ENCODE peak calls at places on chromosome 17, in seven cellular contexts. One of them, this sample, is unnamed.

GRCh38 chr17:31838641-31839225 is 20.3 kb downstream of the COPRS start:
- DNase-seq in H1: no peak
- DNase-seq in HCT116: no peak
- DNase-seq in GM12878: no peak
- DNase-seq in SK-N-SH: no peak
- DNase-seq in HepG2: no peak
- DNase-seq in K562: no peak
- DNase-seq in this sample: no peak

GRCh38 chr17:31571124-31571892 is 179.8 kb downstream of the RAB11FIP4 start:
- DNase-seq in H1: no peak
- DNase-seq in HCT116: no peak
- DNase-seq in GM12878: no peak
- DNase-seq in SK-N-SH: no peak
- DNase-seq in HepG2: no peak
- DNase-seq in K562: no peak
- DNase-seq in this sample: no peak

GRCh38 chr17:48179071-48179945 is 71.7 kb downstream of the SNX11 start:
- DNase-seq in H1: no peak
- DNase-seq in HCT116: no peak
- DNase-seq in GM12878: no peak
- DNase-seq in SK-N-SH: no peak
- DNase-seq in HepG2: no peak
- DNase-seq in K562: no peak
- DNase-seq in this sample: no peak

GRCh38 chr17:71801301-71801700 is 319.5 kb upstream of the SOX9 start:
- DNase-seq in H1: no peak
- DNase-seq in HCT116: no peak
- DNase-seq in GM12878: no peak
- DNase-seq in SK-N-SH: no peak
- DNase-seq in HepG2: no peak
- DNase-seq in K562: no peak
- DNase-seq in this sample: no peak

GRCh38 chr17:49993423-49994037 is 1.5 kb downstream of the DLX3 start:
- DNase-seq in H1: no peak
- DNase-seq in HCT116: no peak
- DNase-seq in GM12878: no peak
- DNase-seq in SK-N-SH: peak; percentile 71
- DNase-seq in HepG2: no peak
- DNase-seq in K562: no peak
- DNase-seq in this sample: no peak

GRCh38 chr17:57574040-57574513 is 171.0 kb downstream of the CCDC182 start:
- DNase-seq in H1: no peak
- DNase-seq in HCT116: no peak
- DNase-seq in GM12878: no peak
- DNase-seq in SK-N-SH: no peak
- DNase-seq in HepG2: no peak
- DNase-seq in K562: no peak
- DNase-seq in this sample: no peak

GRCh38 chr17:77887464-77888241 is 70.8 kb upstream of the TNRC6C start:
- DNase-seq in H1: no peak
- DNase-seq in HCT116: no peak
- DNase-seq in GM12878: no peak
- DNase-seq in SK-N-SH: no peak
- DNase-seq in HepG2: peak; percentile 35
- DNase-seq in K562: peak; percentile 39
- DNase-seq in this sample: no peak

GRCh38 chr17:36951390-36951789 is 2.6 kb downstream of the AATF start:
- DNase-seq in H1: no peak
- DNase-seq in HCT116: no peak
- DNase-seq in GM12878: no peak
- DNase-seq in SK-N-SH: no peak
- DNase-seq in HepG2: no peak
- DNase-seq in K562: no peak
- DNase-seq in this sample: no peak

DNA sequence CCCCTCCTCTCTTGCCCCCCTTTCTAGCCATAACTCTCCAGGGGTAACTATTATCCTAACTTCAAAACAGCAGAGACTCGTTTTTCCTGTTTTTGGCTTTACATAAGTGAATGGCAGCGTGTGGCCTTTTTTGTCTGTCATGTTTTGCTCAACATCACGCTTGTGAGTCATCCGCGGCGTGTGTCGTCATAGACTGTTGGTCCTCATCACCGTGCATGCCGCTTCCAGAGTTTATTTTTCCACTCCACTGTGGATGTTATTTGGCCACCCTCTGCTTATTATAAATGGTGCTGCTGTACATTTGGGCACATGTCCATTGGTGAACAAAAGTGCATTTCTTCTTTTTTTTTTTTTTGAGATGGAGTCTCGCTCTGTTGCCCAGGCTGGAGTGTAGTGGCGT is 52.5 kb downstream of the ERN1 start:
- DNase-seq in H1: no peak
- DNase-seq in HCT116: no peak
- DNase-seq in GM12878: no peak
- DNase-seq in SK-N-SH: no peak
- DNase-seq in HepG2: no peak
- DNase-seq in K562: no peak
- DNase-seq in this sample: no peak
- TF ChIP-seq SIN3A in H1: no peak
- TF ChIP-seq SIN3A in HCT116: no peak
- TF ChIP-seq SIN3A in GM12878: no peak
- TF ChIP-seq SIN3A in SK-N-SH: no peak
- TF ChIP-seq SIN3A in HepG2: no peak
- TF ChIP-seq SIN3A in K562: no peak
- TF ChIP-seq SIN3A in this sample: no peak

GRCh38 chr17:5122586-5123342 is 6.9 kb downstream of the USP6 start:
- DNase-seq in H1: no peak
- DNase-seq in HCT116: no peak
- DNase-seq in GM12878: no peak
- DNase-seq in SK-N-SH: peak; percentile 67
- DNase-seq in HepG2: no peak
- DNase-seq in K562: no peak
- DNase-seq in this sample: no peak

GRCh38 chr17:5123343-5124124 is 7.7 kb downstream of the USP6 start:
- DNase-seq in H1: no peak
- DNase-seq in HCT116: no peak
- DNase-seq in GM12878: no peak
- DNase-seq in SK-N-SH: no peak
- DNase-seq in HepG2: no peak
- DNase-seq in K562: no peak
- DNase-seq in this sample: no peak

GRCh38 chr17:5120036-5120435 is 4.2 kb downstream of the USP6 start:
- DNase-seq in H1: no peak
- DNase-seq in HCT116: no peak
- DNase-seq in GM12878: no peak
- DNase-seq in SK-N-SH: no peak
- DNase-seq in HepG2: no peak
- DNase-seq in K562: no peak
- DNase-seq in this sample: no peak

GRCh38 chr17:5118219-5118618 is 2.4 kb downstream of the USP6 start:
- DNase-seq in H1: no peak
- DNase-seq in HCT116: no peak
- DNase-seq in GM12878: no peak
- DNase-seq in SK-N-SH: no peak
- DNase-seq in HepG2: no peak
- DNase-seq in K562: no peak
- DNase-seq in this sample: no peak

DNA sequence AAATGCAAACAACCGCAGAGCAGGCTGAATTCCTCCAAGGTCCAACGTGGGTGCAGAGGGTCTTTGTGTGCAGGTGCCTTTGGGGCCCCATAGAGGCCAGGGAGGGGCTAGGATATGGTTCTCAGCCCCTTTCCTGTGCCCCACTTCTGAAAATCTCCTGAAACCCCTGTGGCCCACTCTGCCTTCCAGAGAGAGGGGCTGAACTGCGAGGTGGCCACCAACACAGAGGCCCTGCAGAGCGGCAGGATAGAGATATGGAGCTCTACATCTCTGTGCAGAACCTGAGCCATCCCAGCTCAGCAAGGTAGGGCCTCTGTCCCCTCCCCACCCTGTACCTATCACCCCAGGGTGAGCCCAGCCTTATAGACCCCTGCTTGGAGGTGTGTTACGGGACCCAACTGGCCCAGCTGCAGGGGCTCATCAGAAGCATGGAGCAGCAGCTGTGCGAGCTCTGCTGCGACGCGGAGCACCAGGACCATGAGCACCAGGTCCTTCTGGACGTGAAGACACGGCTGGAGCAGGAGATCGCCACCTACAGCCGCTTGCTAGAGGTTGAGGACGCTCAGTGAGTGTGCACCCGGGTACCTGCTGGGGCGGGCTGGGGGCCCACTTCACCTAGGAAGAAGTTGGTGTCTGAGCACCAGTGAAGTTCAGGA is 5.5 kb downstream of the USP6 start:
- DNase-seq in H1: no peak
- DNase-seq in HCT116: no peak
- DNase-seq in GM12878: no peak
- DNase-seq in SK-N-SH: no peak
- DNase-seq in HepG2: no peak
- DNase-seq in K562: no peak
- DNase-seq in this sample: no peak
- TF ChIP-seq SIN3A in H1: no peak
- TF ChIP-seq SIN3A in HCT116: no peak
- TF ChIP-seq SIN3A in GM12878: no peak
- TF ChIP-seq SIN3A in SK-N-SH: no peak
- TF ChIP-seq SIN3A in HepG2: no peak
- TF ChIP-seq SIN3A in K562: no peak
- TF ChIP-seq SIN3A in this sample: no peak

DNA sequence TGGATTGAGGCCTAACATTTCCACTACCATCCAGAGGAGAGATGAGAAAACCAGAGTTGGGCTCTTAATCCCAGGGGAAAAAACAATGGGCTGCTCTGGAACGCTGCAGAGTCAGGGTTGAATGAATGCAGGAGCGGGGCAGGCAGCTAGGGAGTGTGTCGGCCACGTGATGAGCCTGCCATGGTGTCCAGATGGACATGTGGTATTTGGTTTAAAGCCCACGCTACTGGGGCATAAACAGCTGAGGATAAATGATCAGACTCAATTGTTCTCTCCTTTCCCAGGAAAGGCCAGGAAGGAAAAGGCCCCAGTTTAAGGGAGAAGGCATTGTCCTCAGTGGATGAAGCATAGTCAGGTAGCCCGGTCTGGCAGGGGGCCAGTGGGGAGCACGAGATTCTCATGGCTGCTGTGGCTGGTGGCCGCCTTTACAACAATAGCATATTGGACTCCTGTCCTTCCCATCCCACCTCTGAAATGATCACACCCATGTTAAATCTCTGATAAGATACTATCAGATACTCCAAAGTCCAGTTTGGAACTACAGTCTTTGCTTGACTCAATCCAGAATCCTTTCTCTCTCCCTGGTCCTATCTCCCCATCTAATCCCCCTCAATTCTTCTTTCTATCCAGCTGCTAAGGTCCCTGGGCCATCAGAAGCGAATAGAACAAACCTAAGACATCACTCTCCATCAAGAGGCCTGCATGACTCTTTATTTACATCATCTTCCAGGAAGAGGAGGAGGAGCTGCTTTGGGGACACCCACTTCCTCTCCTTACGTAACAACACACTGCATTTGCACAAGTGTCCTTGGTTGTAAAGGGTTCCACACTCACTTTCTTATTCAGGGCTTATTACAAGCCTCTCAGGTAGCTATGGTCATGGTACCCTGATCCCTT is 20.4 kb downstream of the CA4 start:
- DNase-seq in H1: no peak
- DNase-seq in HCT116: no peak
- DNase-seq in GM12878: no peak
- DNase-seq in SK-N-SH: no peak
- DNase-seq in HepG2: peak; percentile 35
- DNase-seq in K562: peak; percentile 7
- DNase-seq in this sample: no peak
- TF ChIP-seq SIN3A in H1: no peak
- TF ChIP-seq SIN3A in HCT116: no peak
- TF ChIP-seq SIN3A in GM12878: no peak
- TF ChIP-seq SIN3A in SK-N-SH: no peak
- TF ChIP-seq SIN3A in HepG2: no peak
- TF ChIP-seq SIN3A in K562: no peak
- TF ChIP-seq SIN3A in this sample: no peak

DNA sequence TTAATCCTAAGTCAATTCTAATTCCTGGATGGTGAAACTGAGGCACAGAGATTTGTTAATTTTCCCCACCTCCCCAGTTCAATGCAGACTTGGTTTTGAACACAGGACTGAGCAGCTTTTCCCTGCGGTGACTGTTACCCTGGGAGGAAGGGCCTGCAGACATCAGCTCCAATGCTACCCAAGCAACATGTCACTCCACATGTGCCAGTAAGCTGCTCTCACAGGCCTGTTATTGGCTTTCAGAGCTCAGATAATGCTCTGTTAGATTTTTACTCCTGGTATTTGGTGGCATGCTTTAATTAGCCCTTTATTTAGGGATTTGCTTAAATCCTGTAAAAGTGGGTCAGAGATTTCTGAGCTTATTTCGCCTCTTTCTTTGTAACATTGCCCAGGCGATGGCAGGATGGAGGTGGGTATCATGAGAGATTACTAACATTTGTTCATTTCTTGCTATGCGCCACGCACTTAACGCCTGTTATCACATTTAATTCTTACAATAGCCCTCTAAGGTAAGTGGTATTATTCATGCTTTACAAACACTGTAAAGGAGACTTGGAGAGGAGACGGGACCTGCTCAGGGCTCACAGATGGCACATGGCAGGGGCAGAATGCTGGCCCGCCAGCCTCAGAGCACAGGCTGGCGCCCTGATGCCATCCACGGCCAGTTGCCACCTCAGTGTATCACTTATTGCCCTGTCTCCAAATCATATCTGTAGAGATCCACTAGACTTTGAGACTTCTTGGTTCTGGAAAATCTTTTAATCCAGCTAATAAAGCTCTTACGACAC is 84.0 kb upstream of the CACNG5 start:
- DNase-seq in H1: no peak
- DNase-seq in HCT116: no peak
- DNase-seq in GM12878: no peak
- DNase-seq in SK-N-SH: no peak
- DNase-seq in HepG2: no peak
- DNase-seq in K562: no peak
- DNase-seq in this sample: no peak
- TF ChIP-seq SIN3A in H1: no peak
- TF ChIP-seq SIN3A in HCT116: no peak
- TF ChIP-seq SIN3A in GM12878: no peak
- TF ChIP-seq SIN3A in SK-N-SH: no peak
- TF ChIP-seq SIN3A in HepG2: no peak
- TF ChIP-seq SIN3A in K562: no peak
- TF ChIP-seq SIN3A in this sample: no peak

DNA sequence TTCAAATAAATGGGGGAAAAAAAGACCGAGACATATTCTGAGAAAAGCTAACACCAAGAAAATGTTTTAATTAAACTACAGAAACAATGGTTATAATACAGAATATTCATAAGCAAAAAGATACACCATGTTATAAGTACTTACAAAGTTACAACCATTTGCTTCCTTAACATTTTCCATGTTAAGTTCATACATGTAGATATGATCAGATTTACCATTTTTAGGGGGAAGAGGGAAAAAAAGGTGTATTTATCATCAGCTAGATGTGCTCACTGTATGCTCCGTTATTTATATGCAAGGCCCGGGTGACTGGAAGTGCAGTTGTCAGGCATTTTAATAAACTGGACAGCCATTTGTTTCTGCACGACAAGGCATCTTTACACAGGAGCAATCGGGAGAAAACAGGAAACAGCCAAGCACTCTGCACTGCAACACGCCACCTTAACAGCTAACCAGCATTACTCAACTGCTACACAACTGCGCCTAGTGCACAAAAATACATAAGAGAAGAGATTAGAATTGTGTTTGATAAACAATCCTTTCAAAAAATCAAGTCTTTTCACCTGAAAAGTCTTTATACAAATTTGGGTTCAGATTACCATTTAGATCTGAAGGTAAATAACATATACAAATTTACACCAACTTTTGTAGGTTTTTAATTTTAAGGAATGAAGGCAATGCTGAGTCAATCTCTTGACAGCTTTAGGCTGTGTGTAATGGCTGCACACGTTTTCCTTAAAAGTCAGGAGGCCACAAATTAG is 2.9 kb downstream of the SRSF2 start:
- DNase-seq in H1: no peak
- DNase-seq in HCT116: no peak
- DNase-seq in GM12878: no peak
- DNase-seq in SK-N-SH: no peak
- DNase-seq in HepG2: no peak
- DNase-seq in K562: no peak
- DNase-seq in this sample: no peak
- TF ChIP-seq SIN3A in H1: no peak
- TF ChIP-seq SIN3A in HCT116: peak; percentile 19
- TF ChIP-seq SIN3A in GM12878: no peak
- TF ChIP-seq SIN3A in SK-N-SH: peak; percentile 76
- TF ChIP-seq SIN3A in HepG2: peak; percentile 68
- TF ChIP-seq SIN3A in K562: no peak
- TF ChIP-seq SIN3A in this sample: no peak

This sample was measured in Panc1.